ENCODE peak calls at places on chromosomes 1 and 21, in ten cellular contexts. D, N, R, U, P, X, G, S, V and Y are unnamed samples. For H3K4me1, the result is how much of the 10 kb centered on the place peaks cover.

GRCh38 chr1:150429805-150430204 is 57.4 kb upstream of the TARS2 start:
- DNase-seq in D (no peak), N (no peak), R (no peak), U (no peak), P (no peak), X (no peak), G (no peak), S (no peak), V (no peak), Y (no peak)

GRCh38 chr1:154548028-154548427 is 10.4 kb downstream of the UBE2Q1 start:
- DNase-seq in D (no peak), N (no peak), R (no peak), U (peak), P (no peak), X (no peak), G (peak), S (peak), V (no peak), Y (no peak)

GRCh38 chr21:45317401-45318145 is 29.9 kb upstream of the POFUT2 start:
- DNase-seq in D (no peak), N (peak), R (no peak), U (no peak), P (no peak), X (no peak), G (no peak), S (peak), V (no peak), Y (no peak)

GRCh38 chr21:21612446-21612845 is 614.2 kb downstream of the NCAM2 start:
- DNase-seq in D (no peak), N (no peak), R (no peak), U (no peak), P (no peak), X (no peak), G (no peak), S (no peak), V (no peak), Y (no peak)

GRCh38 chr21:22791986-22792560 is 1793.9 kb downstream of the NCAM2 start:
- DNase-seq in D (no peak), N (no peak), R (no peak), U (peak), P (no peak), X (peak), G (no peak), S (no peak), V (no peak), Y (peak)

GRCh38 chr1:63633281-63633680 is 40.1 kb downstream of the PGM1 start:
- DNase-seq in D (no peak), N (no peak), R (no peak), U (no peak), P (no peak), X (no peak), G (no peak), S (no peak), V (no peak), Y (no peak)

GRCh38 chr1:187847531-187847930 is 1018.8 kb downstream of the PLA2G4A start:
- DNase-seq in D (no peak), N (no peak), R (no peak), U (no peak), P (no peak), X (no peak), G (no peak), S (no peak), V (no peak), Y (no peak)

GRCh38 chr1:92623187-92623778 is 136.6 kb upstream of the GFI1 start:
- DNase-seq in D (no peak), N (no peak), R (no peak), U (no peak), P (no peak), X (no peak), G (no peak), S (no peak), V (no peak), Y (no peak)

GRCh38 chr1:9731051-9731537 is 79.6 kb downstream of the PIK3CD start:
- DNase-seq in D (no peak), N (no peak), R (no peak), U (no peak), P (no peak), X (no peak), G (no peak), S (no peak), V (no peak), Y (no peak)

GRCh38 chr1:20430355-20431290 is 55.4 kb downstream of the CAMK2N1 start:
- DNase-seq in D (no peak), N (peak), R (no peak), U (peak), P (no peak), X (no peak), G (no peak), S (no peak), V (no peak), Y (no peak)

GRCh38 chr1:958823-959729 is at the start of gene NOC2L:
- DNase-seq in D (peak), N (peak), R (no peak), U (peak), P (peak), X (peak), G (peak), S (peak), V (peak), Y (peak)

GRCh38 chr1:27626031-27626935 is 8.7 kb downstream of the FGR start:
- DNase-seq in D (no peak), N (no peak), R (no peak), U (no peak), P (no peak), X (no peak), G (no peak), S (no peak), V (no peak), Y (no peak)
- TF ChIP-seq POLR2A in D (no peak), N (no peak), R (no peak), U (no peak), P (no peak), X (no peak), G (no peak), S (no peak), V (no peak), Y (no peak)

DNA sequence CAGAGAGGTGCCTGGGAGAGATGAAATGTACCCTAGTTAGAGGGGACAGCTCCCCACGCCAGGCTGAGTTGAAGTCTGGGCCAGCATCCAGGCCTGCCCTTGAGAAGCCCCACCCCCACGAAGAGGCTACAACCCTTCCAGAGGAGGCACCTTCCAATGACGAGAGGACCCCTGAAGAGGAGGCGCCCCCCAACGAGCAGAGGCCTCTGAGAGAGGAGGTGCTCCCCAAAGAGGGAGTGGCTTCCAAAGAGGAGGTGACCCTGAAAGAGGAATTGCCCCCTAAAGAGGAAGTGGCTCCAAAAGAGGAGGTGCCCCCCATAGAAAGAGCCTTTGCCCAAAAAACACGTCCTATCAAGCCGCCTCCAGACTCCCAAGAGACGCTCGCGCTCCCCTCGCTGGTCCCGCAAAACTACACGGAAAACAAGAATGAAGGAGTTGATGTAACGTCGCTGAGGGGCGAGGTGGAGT is 3.1 kb downstream of the EVA1B start:
- DNase-seq in D (no peak), N (no peak), R (no peak), U (no peak), P (no peak), X (no peak), G (no peak), S (no peak), V (no peak), Y (no peak)
- H3K4me3 ChIP-seq in D (peak), N (peak), R (peak), U (no peak), P (peak), X (peak), G (peak), S (no peak), V (peak), Y (no peak)

GRCh38 chr1:234972411-234973191 is 156.0 kb downstream of the TOMM20 start:
- DNase-seq in D (no peak), N (peak), R (no peak), U (no peak), P (no peak), X (no peak), G (no peak), S (peak), V (no peak), Y (no peak)
- H3K4me1 ChIP-seq in D (half or more), N (under half), R (half or more), U (under half), P (under half), X (under half), G (half or more), S (half or more), V (half or more), Y (under half)

GRCh38 chr1:41321277-41321676 is 40.0 kb upstream of the FOXO6 start:
- DNase-seq in D (no peak), N (no peak), R (no peak), U (no peak), P (no peak), X (no peak), G (no peak), S (peak), V (peak), Y (no peak)
- TF ChIP-seq POLR2A in D (no peak), N (no peak), R (no peak), U (no peak), P (no peak), X (no peak), G (no peak), S (no peak), V (no peak), Y (no peak)